ENCODE peak calls at places on chromosome 13, in five cellular contexts. One of them, this sample, is unnamed.

GRCh38 chr13:76516013-76516412 is 370.2 kb downstream of the KCTD12 start:
- DNase-seq in AG04450: peak
- DNase-seq in lung: no peak
- DNase-seq in left ventricle myocardium inferior: no peak
- DNase-seq in fibroblast of lung: peak
- DNase-seq in this sample: no peak

GRCh38 chr13:73338389-73338788 is 279.6 kb downstream of the KLF5 start:
- DNase-seq in left ventricle myocardium inferior: no peak
- DNase-seq in AG04450: no peak
- DNase-seq in lung: no peak
- DNase-seq in fibroblast of lung: no peak
- DNase-seq in this sample: no peak

GRCh38 chr13:27455331-27455855 is 5.0 kb upstream of the MTIF3 start:
- DNase-seq in left ventricle myocardium inferior: no peak
- DNase-seq in fibroblast of lung: no peak
- DNase-seq in AG04450: no peak
- DNase-seq in lung: no peak
- DNase-seq in this sample: no peak

GRCh38 chr13:48304132-48304876 is 753 bp downstream of the RB1 start:
- DNase-seq in AG04450: peak
- DNase-seq in fibroblast of lung: peak
- DNase-seq in left ventricle myocardium inferior: peak
- DNase-seq in lung: no peak
- DNase-seq in this sample: no peak

GRCh38 chr13:80664930-80665329 is 324.0 kb upstream of the SPRY2 start:
- DNase-seq in fibroblast of lung: peak
- DNase-seq in left ventricle myocardium inferior: no peak
- DNase-seq in AG04450: no peak
- DNase-seq in lung: no peak
- DNase-seq in this sample: no peak

GRCh38 chr13:95301947-95302386 is 716 bp upstream of the ABCC4 start:
- DNase-seq in left ventricle myocardium inferior: no peak
- DNase-seq in AG04450: no peak
- DNase-seq in fibroblast of lung: no peak
- DNase-seq in lung: no peak
- DNase-seq in this sample: no peak

GRCh38 chr13:26074706-26075105 is 22.9 kb upstream of the SHISA2 start:
- DNase-seq in lung: no peak
- DNase-seq in left ventricle myocardium inferior: no peak
- DNase-seq in AG04450: no peak
- DNase-seq in fibroblast of lung: peak
- DNase-seq in this sample: no peak

GRCh38 chr13:80036845-80037504 is 304.0 kb downstream of the SPRY2 start:
- DNase-seq in AG04450: no peak
- DNase-seq in left ventricle myocardium inferior: no peak
- DNase-seq in fibroblast of lung: no peak
- DNase-seq in lung: no peak
- DNase-seq in this sample: no peak

GRCh38 chr13:35285677-35286076 is 190.8 kb downstream of the MAB21L1 start:
- DNase-seq in AG04450: no peak
- DNase-seq in lung: no peak
- DNase-seq in fibroblast of lung: no peak
- DNase-seq in left ventricle myocardium inferior: no peak
- DNase-seq in this sample: no peak

GRCh38 chr13:73286177-73286576 is 227.4 kb downstream of the KLF5 start:
- DNase-seq in lung: no peak
- DNase-seq in AG04450: no peak
- DNase-seq in left ventricle myocardium inferior: no peak
- DNase-seq in fibroblast of lung: no peak
- DNase-seq in this sample: no peak

GRCh38 chr13:43307921-43308433 is 284.6 kb downstream of the DNAJC15 start:
- DNase-seq in fibroblast of lung: peak
- DNase-seq in lung: peak
- DNase-seq in AG04450: peak
- DNase-seq in left ventricle myocardium inferior: peak
- DNase-seq in this sample: peak

GRCh38 chr13:46211116-46211515 is 612 bp upstream of the LRRC63 start:
- DNase-seq in fibroblast of lung: peak
- DNase-seq in AG04450: no peak
- DNase-seq in left ventricle myocardium inferior: no peak
- DNase-seq in lung: no peak
- DNase-seq in this sample: no peak

GRCh38 chr13:51674276-51674675 is 90.0 kb downstream of the WDFY2 start:
- DNase-seq in fibroblast of lung: no peak
- DNase-seq in lung: peak
- DNase-seq in left ventricle myocardium inferior: no peak
- DNase-seq in AG04450: no peak
- DNase-seq in this sample: peak

GRCh38 chr13:66809496-66809895 is 420.6 kb downstream of the PCDH9 start:
- DNase-seq in AG04450: no peak
- DNase-seq in fibroblast of lung: peak
- DNase-seq in left ventricle myocardium inferior: no peak
- DNase-seq in lung: no peak
- DNase-seq in this sample: no peak

GRCh38 chr13:59673301-59673700 is 490.4 kb downstream of the DIAPH3 start:
- DNase-seq in left ventricle myocardium inferior: no peak
- DNase-seq in AG04450: no peak
- DNase-seq in lung: no peak
- DNase-seq in fibroblast of lung: peak
- DNase-seq in this sample: no peak

GRCh38 chr13:100520936-100521765 is 67.4 kb downstream of the GGACT start:
- DNase-seq in AG04450: no peak
- DNase-seq in lung: no peak
- DNase-seq in left ventricle myocardium inferior: no peak
- DNase-seq in fibroblast of lung: no peak
- DNase-seq in this sample: no peak

GRCh38 chr13:33676045-33676699 is 141.8 kb upstream of the RFC3 start:
- DNase-seq in lung: no peak
- DNase-seq in left ventricle myocardium inferior: no peak
- DNase-seq in AG04450: no peak
- DNase-seq in fibroblast of lung: no peak
- DNase-seq in this sample: no peak

GRCh38 chr13:20843177-20843576 is 59.4 kb downstream of the XPO4 start:
- DNase-seq in left ventricle myocardium inferior: no peak
- DNase-seq in AG04450: no peak
- DNase-seq in fibroblast of lung: peak
- DNase-seq in lung: no peak
- DNase-seq in this sample: no peak

GRCh38 chr13:51113969-51114368 is 2.9 kb upstream of the C13orf42 start:
- DNase-seq in fibroblast of lung: no peak
- DNase-seq in AG04450: no peak
- DNase-seq in lung: peak
- DNase-seq in left ventricle myocardium inferior: no peak
- DNase-seq in this sample: no peak

GRCh38 chr13:31965361-31966066 is 66.1 kb upstream of the FRY start:
- DNase-seq in fibroblast of lung: peak
- DNase-seq in lung: no peak
- DNase-seq in AG04450: no peak
- DNase-seq in left ventricle myocardium inferior: no peak
- DNase-seq in this sample: no peak

GRCh38 chr13:74770361-74770760 is 636.2 kb upstream of the KLF12 start:
- DNase-seq in fibroblast of lung: peak
- DNase-seq in left ventricle myocardium inferior: no peak
- DNase-seq in lung: no peak
- DNase-seq in AG04450: peak
- DNase-seq in this sample: peak

GRCh38 chr13:108609353-108609752 is 20.1 kb upstream of the MYO16 start:
- DNase-seq in lung: no peak
- DNase-seq in left ventricle myocardium inferior: no peak
- DNase-seq in fibroblast of lung: peak
- DNase-seq in AG04450: peak
- DNase-seq in this sample: no peak

GRCh38 chr13:25608181-25608580 is 236.4 kb downstream of the ATP8A2 start:
- DNase-seq in left ventricle myocardium inferior: no peak
- DNase-seq in lung: no peak
- DNase-seq in fibroblast of lung: no peak
- DNase-seq in AG04450: no peak
- DNase-seq in this sample: no peak

GRCh38 chr13:108377646-108378206 is 108.2 kb downstream of the TNFSF13B start:
- DNase-seq in left ventricle myocardium inferior: no peak
- DNase-seq in fibroblast of lung: no peak
- DNase-seq in AG04450: no peak
- DNase-seq in lung: no peak
- DNase-seq in this sample: no peak

GRCh38 chr13:111546921-111547675 is 226.7 kb downstream of the TEX29 start:
- DNase-seq in AG04450: no peak
- DNase-seq in lung: no peak
- DNase-seq in left ventricle myocardium inferior: no peak
- DNase-seq in fibroblast of lung: no peak
- DNase-seq in this sample: no peak

GRCh38 chr13:76035711-76036110 is 399.6 kb downstream of the LMO7 start:
- DNase-seq in lung: no peak
- DNase-seq in left ventricle myocardium inferior: no peak
- DNase-seq in AG04450: no peak
- DNase-seq in fibroblast of lung: peak
- DNase-seq in this sample: no peak

GRCh38 chr13:49627831-49628652 is at the start of gene ARL11:
- DNase-seq in left ventricle myocardium inferior: peak
- DNase-seq in fibroblast of lung: no peak
- DNase-seq in AG04450: no peak
- DNase-seq in lung: peak
- DNase-seq in this sample: no peak

GRCh38 chr13:73722120-73722519 is 412.1 kb downstream of the KLF12 start:
- DNase-seq in AG04450: peak
- DNase-seq in lung: no peak
- DNase-seq in left ventricle myocardium inferior: no peak
- DNase-seq in fibroblast of lung: peak
- DNase-seq in this sample: peak

GRCh38 chr13:81591528-81592220 is 1250.7 kb upstream of the SPRY2 start:
- DNase-seq in AG04450: no peak
- DNase-seq in lung: no peak
- DNase-seq in fibroblast of lung: no peak
- DNase-seq in left ventricle myocardium inferior: no peak
- DNase-seq in this sample: no peak

GRCh38 chr13:49421391-49421790 is 22.5 kb downstream of the CAB39L start:
- DNase-seq in left ventricle myocardium inferior: no peak
- DNase-seq in lung: no peak
- DNase-seq in AG04450: no peak
- DNase-seq in fibroblast of lung: no peak
- DNase-seq in this sample: no peak

GRCh38 chr13:40120781-40121180 is 465.3 kb downstream of the COG6 start:
- DNase-seq in lung: no peak
- DNase-seq in left ventricle myocardium inferior: no peak
- DNase-seq in fibroblast of lung: peak
- DNase-seq in AG04450: no peak
- DNase-seq in this sample: no peak
- H3K27ac ChIP-seq in lung: no peak
- H3K27ac ChIP-seq in left ventricle myocardium inferior: peak
- H3K27ac ChIP-seq in fibroblast of lung: no peak
- H3K27ac ChIP-seq in AG04450: no peak
- H3K27ac ChIP-seq in this sample: no peak

GRCh38 chr13:62003452-62003851 is 587.8 kb upstream of the PCDH20 start:
- DNase-seq in AG04450: no peak
- DNase-seq in lung: no peak
- DNase-seq in fibroblast of lung: no peak
- DNase-seq in left ventricle myocardium inferior: no peak
- DNase-seq in this sample: no peak
- H3K27ac ChIP-seq in AG04450: no peak
- H3K27ac ChIP-seq in lung: no peak
- H3K27ac ChIP-seq in fibroblast of lung: no peak
- H3K27ac ChIP-seq in left ventricle myocardium inferior: no peak
- H3K27ac ChIP-seq in this sample: no peak

DNA sequence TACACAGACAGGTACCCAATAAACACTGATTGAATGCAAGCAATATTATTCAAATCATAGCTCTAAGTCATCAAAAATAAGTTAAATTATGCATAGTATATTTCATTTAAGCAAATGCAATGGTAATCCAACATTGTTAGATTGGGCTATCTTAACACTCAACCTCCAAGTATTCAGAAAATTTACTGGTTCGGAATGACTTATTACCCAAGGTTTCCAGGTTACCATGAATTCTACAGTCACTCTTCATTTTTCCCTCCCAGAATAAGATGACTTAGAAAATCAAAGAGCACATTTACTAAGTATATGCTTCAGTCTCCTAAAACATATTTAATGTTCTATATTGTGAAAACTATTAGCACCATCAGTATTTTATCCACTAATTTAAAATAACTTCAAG is 6.0 kb downstream of the UBL3 start:
- DNase-seq in left ventricle myocardium inferior: no peak
- DNase-seq in lung: no peak
- DNase-seq in AG04450: no peak
- DNase-seq in fibroblast of lung: peak
- DNase-seq in this sample: no peak
- H3K27ac ChIP-seq in left ventricle myocardium inferior: no peak
- H3K27ac ChIP-seq in lung: no peak
- H3K27ac ChIP-seq in AG04450: no peak
- H3K27ac ChIP-seq in fibroblast of lung: no peak
- H3K27ac ChIP-seq in this sample: no peak

GRCh38 chr13:30837227-30838159 is 68.6 kb upstream of the MEDAG start:
- DNase-seq in left ventricle myocardium inferior: no peak
- DNase-seq in lung: no peak
- DNase-seq in fibroblast of lung: no peak
- DNase-seq in AG04450: no peak
- DNase-seq in this sample: no peak

GRCh38 chr13:30832845-30833332 is 73.2 kb upstream of the MEDAG start:
- DNase-seq in lung: no peak
- DNase-seq in AG04450: no peak
- DNase-seq in left ventricle myocardium inferior: peak
- DNase-seq in fibroblast of lung: peak
- DNase-seq in this sample: peak

GRCh38 chr13:30831515-30831914 is 74.6 kb upstream of the MEDAG start:
- DNase-seq in lung: no peak
- DNase-seq in AG04450: no peak
- DNase-seq in fibroblast of lung: no peak
- DNase-seq in left ventricle myocardium inferior: no peak
- DNase-seq in this sample: no peak

GRCh38 chr13:30832377-30832776 is 73.7 kb upstream of the MEDAG start:
- DNase-seq in left ventricle myocardium inferior: no peak
- DNase-seq in AG04450: no peak
- DNase-seq in fibroblast of lung: no peak
- DNase-seq in lung: no peak
- DNase-seq in this sample: no peak

GRCh38 chr13:30835442-30835841 is 70.6 kb upstream of the MEDAG start:
- DNase-seq in lung: no peak
- DNase-seq in AG04450: peak
- DNase-seq in left ventricle myocardium inferior: no peak
- DNase-seq in fibroblast of lung: no peak
- DNase-seq in this sample: no peak
- H3K27ac ChIP-seq in lung: no peak
- H3K27ac ChIP-seq in AG04450: no peak
- H3K27ac ChIP-seq in left ventricle myocardium inferior: no peak
- H3K27ac ChIP-seq in fibroblast of lung: no peak
- H3K27ac ChIP-seq in this sample: no peak

DNA sequence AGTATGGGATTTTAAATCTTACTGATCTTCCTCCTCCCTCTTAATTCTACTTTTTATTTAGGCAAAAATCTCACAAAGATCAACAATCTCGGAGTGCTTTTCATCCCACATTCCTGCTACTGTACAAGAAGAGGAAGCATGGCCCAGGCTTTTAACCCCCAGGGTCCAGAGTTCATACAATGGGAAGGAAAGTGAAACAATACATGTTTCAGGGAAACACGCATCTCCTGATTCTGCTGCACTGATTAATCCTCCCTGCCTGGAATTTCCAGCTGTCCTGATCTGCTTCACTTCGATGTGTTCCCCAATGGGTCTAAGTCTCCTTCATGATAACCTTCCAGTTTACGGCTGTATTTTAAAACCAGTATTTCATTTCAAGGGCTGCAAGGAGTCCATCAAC is 44.5 kb downstream of the COL4A1 start:
- DNase-seq in fibroblast of lung: no peak
- DNase-seq in left ventricle myocardium inferior: no peak
- DNase-seq in AG04450: no peak
- DNase-seq in lung: no peak
- DNase-seq in this sample: no peak
- H3K27ac ChIP-seq in fibroblast of lung: peak
- H3K27ac ChIP-seq in left ventricle myocardium inferior: peak
- H3K27ac ChIP-seq in AG04450: no peak
- H3K27ac ChIP-seq in lung: peak
- H3K27ac ChIP-seq in this sample: no peak

This sample was measured in epithelial cell of prostate.